ENCODE peak calls at places on chromosomes 12 and 14, in five cellular contexts. One of them, this sample, is unnamed. For H3K4me1, the result is how much of the 10 kb centered on the place peaks cover.

GRCh38 chr14:22962061-22962676 is 5.3 kb upstream of the HAUS4 start:
- DNase-seq in fibroblast of lung: no peak
- DNase-seq in GM23338: no peak
- DNase-seq in mammary epithelial cell: no peak
- DNase-seq in stomach: no peak
- DNase-seq in this sample: no peak

GRCh38 chr12:24499151-24500146 is 449.5 kb downstream of the BCAT1 start:
- DNase-seq in fibroblast of lung: peak
- DNase-seq in GM23338: no peak
- DNase-seq in mammary epithelial cell: peak
- DNase-seq in stomach: no peak
- DNase-seq in this sample: no peak

GRCh38 chr14:103716091-103716801 is 636 bp downstream of the ZFYVE21 start:
- DNase-seq in fibroblast of lung: no peak
- DNase-seq in GM23338: no peak
- DNase-seq in mammary epithelial cell: no peak
- DNase-seq in stomach: no peak
- DNase-seq in this sample: peak

GRCh38 chr12:38159092-38159551 is 157.5 kb upstream of the ALG10B start:
- DNase-seq in fibroblast of lung: no peak
- DNase-seq in GM23338: no peak
- DNase-seq in mammary epithelial cell: no peak
- DNase-seq in stomach: no peak
- DNase-seq in this sample: peak

GRCh38 chr14:54715244-54715643 is 148.3 kb downstream of the SAMD4A start:
- DNase-seq in fibroblast of lung: peak
- DNase-seq in GM23338: peak
- DNase-seq in mammary epithelial cell: peak
- DNase-seq in stomach: no peak
- DNase-seq in this sample: no peak

GRCh38 chr14:55938249-55938791 is 179.9 kb upstream of the PELI2 start:
- DNase-seq in fibroblast of lung: peak
- DNase-seq in GM23338: no peak
- DNase-seq in mammary epithelial cell: peak
- DNase-seq in stomach: peak
- DNase-seq in this sample: peak

GRCh38 chr12:122834229-122834920 is 882 bp upstream of the HIP1R start:
- DNase-seq in fibroblast of lung: peak
- DNase-seq in GM23338: peak
- DNase-seq in mammary epithelial cell: peak
- DNase-seq in stomach: peak
- DNase-seq in this sample: no peak

GRCh38 chr12:88153959-88154358 is 11.9 kb downstream of the TMTC3 start:
- DNase-seq in fibroblast of lung: peak
- DNase-seq in GM23338: no peak
- DNase-seq in mammary epithelial cell: no peak
- DNase-seq in stomach: no peak
- DNase-seq in this sample: no peak

GRCh38 chr14:60905930-60906329 is 74.9 kb downstream of the TRMT5 start:
- DNase-seq in fibroblast of lung: peak
- DNase-seq in GM23338: no peak
- DNase-seq in mammary epithelial cell: no peak
- DNase-seq in stomach: no peak
- DNase-seq in this sample: no peak

GRCh38 chr12:53345486-53346195 is 9.5 kb upstream of the SP7 start:
- DNase-seq in fibroblast of lung: no peak
- DNase-seq in GM23338: peak
- DNase-seq in mammary epithelial cell: no peak
- DNase-seq in stomach: peak
- DNase-seq in this sample: peak

GRCh38 chr14:61188936-61189808 is 92.0 kb downstream of the TMEM30B start:
- DNase-seq in fibroblast of lung: peak
- DNase-seq in GM23338: peak
- DNase-seq in mammary epithelial cell: no peak
- DNase-seq in stomach: peak
- DNase-seq in this sample: peak

GRCh38 chr12:92509156-92509758 is 193.5 kb upstream of the PLEKHG7 start:
- DNase-seq in fibroblast of lung: peak
- DNase-seq in GM23338: no peak
- DNase-seq in mammary epithelial cell: peak
- DNase-seq in stomach: no peak
- DNase-seq in this sample: no peak

GRCh38 chr12:25864287-25864686 is 94.2 kb upstream of the RASSF8 start:
- DNase-seq in fibroblast of lung: peak
- DNase-seq in GM23338: no peak
- DNase-seq in mammary epithelial cell: no peak
- DNase-seq in stomach: no peak
- DNase-seq in this sample: no peak

GRCh38 chr14:55097894-55098560 is 31.0 kb upstream of the LGALS3 start:
- DNase-seq in fibroblast of lung: peak
- DNase-seq in GM23338: no peak
- DNase-seq in mammary epithelial cell: peak
- DNase-seq in stomach: peak
- DNase-seq in this sample: no peak

GRCh38 chr12:14953752-14954151 is 7.6 kb downstream of the ARHGDIB start:
- DNase-seq in fibroblast of lung: no peak
- DNase-seq in GM23338: no peak
- DNase-seq in mammary epithelial cell: no peak
- DNase-seq in stomach: no peak
- DNase-seq in this sample: no peak

GRCh38 chr14:100072783-100073346 is 7.6 kb downstream of the EVL start:
- DNase-seq in fibroblast of lung: no peak
- DNase-seq in GM23338: peak
- DNase-seq in mammary epithelial cell: peak
- DNase-seq in stomach: peak
- DNase-seq in this sample: peak

GRCh38 chr14:103384450-103385152 is 614 bp upstream of the MARK3 start:
- DNase-seq in fibroblast of lung: no peak
- DNase-seq in GM23338: no peak
- DNase-seq in mammary epithelial cell: no peak
- DNase-seq in stomach: no peak
- DNase-seq in this sample: no peak

GRCh38 chr12:50086148-50086547 is 1.0 kb downstream of the SMARCD1 start:
- DNase-seq in fibroblast of lung: no peak
- DNase-seq in GM23338: no peak
- DNase-seq in mammary epithelial cell: peak
- DNase-seq in stomach: no peak
- DNase-seq in this sample: no peak

GRCh38 chr12:86052921-86053320 is 178.8 kb downstream of the NTS start:
- DNase-seq in fibroblast of lung: no peak
- DNase-seq in GM23338: no peak
- DNase-seq in mammary epithelial cell: no peak
- DNase-seq in stomach: no peak
- DNase-seq in this sample: no peak

GRCh38 chr14:65024957-65025356 is 38.3 kb downstream of the FNTB start:
- DNase-seq in fibroblast of lung: no peak
- DNase-seq in GM23338: no peak
- DNase-seq in mammary epithelial cell: no peak
- DNase-seq in stomach: no peak
- DNase-seq in this sample: no peak

GRCh38 chr14:52377940-52378339 is 63.8 kb downstream of the PTGER2 start:
- DNase-seq in fibroblast of lung: no peak
- DNase-seq in GM23338: peak
- DNase-seq in mammary epithelial cell: no peak
- DNase-seq in stomach: no peak
- DNase-seq in this sample: no peak

GRCh38 chr12:52645120-52645761 is 6.8 kb downstream of the KRT2 start:
- DNase-seq in fibroblast of lung: no peak
- DNase-seq in GM23338: no peak
- DNase-seq in mammary epithelial cell: peak
- DNase-seq in stomach: no peak
- DNase-seq in this sample: no peak

GRCh38 chr12:109524466-109525278 is 47.2 kb downstream of the UBE3B start:
- DNase-seq in fibroblast of lung: no peak
- DNase-seq in GM23338: no peak
- DNase-seq in mammary epithelial cell: no peak
- DNase-seq in stomach: no peak
- DNase-seq in this sample: no peak

GRCh38 chr12:12823308-12823707 is 10.2 kb downstream of the DDX47 start:
- DNase-seq in fibroblast of lung: peak
- DNase-seq in GM23338: no peak
- DNase-seq in mammary epithelial cell: peak
- DNase-seq in stomach: no peak
- DNase-seq in this sample: no peak

GRCh38 chr12:106112094-106112822 is 26.5 kb downstream of the NUAK1 start:
- DNase-seq in fibroblast of lung: peak
- DNase-seq in GM23338: no peak
- DNase-seq in mammary epithelial cell: peak
- DNase-seq in stomach: no peak
- DNase-seq in this sample: peak

GRCh38 chr12:85829391-85829790 is 6.8 kb downstream of the RASSF9 start:
- DNase-seq in fibroblast of lung: peak
- DNase-seq in GM23338: no peak
- DNase-seq in mammary epithelial cell: peak
- DNase-seq in stomach: no peak
- DNase-seq in this sample: no peak

GRCh38 chr12:27967551-27968054 is 4.9 kb downstream of the PTHLH start:
- DNase-seq in fibroblast of lung: peak
- DNase-seq in GM23338: no peak
- DNase-seq in mammary epithelial cell: no peak
- DNase-seq in stomach: no peak
- DNase-seq in this sample: no peak

GRCh38 chr14:95679995-95680735 is 6.1 kb upstream of the TCL1B start:
- DNase-seq in fibroblast of lung: no peak
- DNase-seq in GM23338: peak
- DNase-seq in mammary epithelial cell: no peak
- DNase-seq in stomach: no peak
- DNase-seq in this sample: no peak

GRCh38 chr12:67449591-67450052 is 180.5 kb downstream of the CAND1 start:
- DNase-seq in fibroblast of lung: no peak
- DNase-seq in GM23338: no peak
- DNase-seq in mammary epithelial cell: no peak
- DNase-seq in stomach: no peak
- DNase-seq in this sample: no peak

GRCh38 chr12:53215497-53215896 is 8.4 kb upstream of the ITGB7 start:
- DNase-seq in fibroblast of lung: no peak
- DNase-seq in GM23338: no peak
- DNase-seq in mammary epithelial cell: no peak
- DNase-seq in stomach: no peak
- DNase-seq in this sample: no peak

GRCh38 chr14:35085441-35085840 is 36.3 kb downstream of the PPP2R3C start:
- DNase-seq in fibroblast of lung: no peak
- DNase-seq in GM23338: no peak
- DNase-seq in mammary epithelial cell: no peak
- DNase-seq in stomach: no peak
- DNase-seq in this sample: no peak

DNA sequence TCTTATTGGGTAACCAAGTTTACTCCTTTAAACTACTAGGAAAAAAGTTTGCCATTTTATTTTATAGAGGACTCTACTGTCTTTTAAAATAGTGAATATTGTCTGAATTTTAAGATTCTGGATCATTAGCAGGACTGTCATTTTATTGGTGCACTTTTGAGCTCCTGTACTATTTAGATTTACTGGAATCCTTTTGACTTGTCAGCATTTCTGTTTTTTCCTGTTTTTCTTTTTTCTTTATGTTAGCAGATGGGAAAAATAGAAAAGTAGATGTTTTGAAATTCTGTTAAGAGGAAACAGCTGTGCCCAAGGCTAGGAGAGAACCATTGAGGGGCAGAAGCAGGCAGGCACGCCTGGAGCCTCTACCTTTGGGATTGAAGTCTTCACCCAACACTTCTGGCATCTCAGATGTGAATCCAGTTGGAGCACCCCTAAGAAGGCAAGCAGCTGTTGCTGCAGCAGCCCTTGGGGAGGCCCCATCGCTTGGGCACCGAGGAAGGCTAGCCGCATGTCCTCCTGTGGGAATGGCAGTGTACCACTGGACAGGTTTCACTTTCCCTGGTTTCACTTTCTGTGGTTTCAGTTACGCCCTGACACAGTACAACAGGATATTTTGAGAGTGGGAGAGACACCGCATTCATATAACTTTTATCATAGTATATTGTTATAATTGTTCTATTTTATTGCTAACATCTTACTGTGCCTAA is 11.5 kb downstream of the RIMKLB start:
- DNase-seq in fibroblast of lung: no peak
- DNase-seq in GM23338: no peak
- DNase-seq in mammary epithelial cell: no peak
- DNase-seq in stomach: peak
- DNase-seq in this sample: no peak
- H3K4me3 ChIP-seq in fibroblast of lung: peak
- H3K4me3 ChIP-seq in GM23338: no peak
- H3K4me3 ChIP-seq in mammary epithelial cell: no peak
- H3K4me3 ChIP-seq in stomach: peak
- H3K4me3 ChIP-seq in this sample: peak

DNA sequence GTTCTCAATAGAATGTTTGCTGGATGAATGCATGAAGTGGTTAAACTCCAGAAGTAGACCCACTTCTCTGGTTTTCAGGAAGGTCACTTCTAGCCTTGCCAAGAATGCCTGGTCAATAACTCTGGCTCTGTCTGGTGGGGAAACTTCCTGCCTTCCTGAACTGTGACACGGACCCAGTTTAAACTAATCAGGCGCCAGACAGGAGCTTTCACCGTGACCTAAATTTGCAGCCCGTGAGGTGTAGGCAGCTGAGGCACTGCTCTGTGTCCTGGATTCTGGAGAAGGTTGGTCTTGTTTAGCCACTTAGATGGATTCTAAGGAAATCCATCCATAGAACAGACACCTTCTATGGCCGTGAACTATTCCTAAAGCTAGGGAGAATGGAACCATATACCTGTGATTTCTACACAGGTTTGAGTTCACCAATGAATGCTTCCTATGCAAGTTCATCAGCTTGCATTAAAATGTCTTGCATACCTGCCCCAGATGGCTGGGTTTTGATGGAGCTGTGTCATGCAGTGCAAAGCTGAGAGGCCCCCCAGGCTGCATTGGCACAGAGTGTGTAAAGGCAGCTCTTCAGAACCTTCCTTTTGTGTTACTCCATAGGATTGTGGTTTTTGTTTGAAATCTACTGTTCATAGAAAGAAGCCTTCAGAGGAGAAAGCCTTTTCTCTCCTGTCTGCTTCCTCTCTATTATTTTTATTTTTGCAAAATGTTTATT is 4.4 kb downstream of the CHST11 start:
- DNase-seq in fibroblast of lung: peak
- DNase-seq in GM23338: no peak
- DNase-seq in mammary epithelial cell: no peak
- DNase-seq in stomach: no peak
- DNase-seq in this sample: no peak
- H3K27ac ChIP-seq in fibroblast of lung: no peak
- H3K27ac ChIP-seq in GM23338: no peak
- H3K27ac ChIP-seq in mammary epithelial cell: no peak
- H3K27ac ChIP-seq in stomach: no peak
- H3K27ac ChIP-seq in this sample: peak

GRCh38 chr12:62659457-62660295 is 193.1 kb downstream of the MON2 start:
- DNase-seq in fibroblast of lung: no peak
- DNase-seq in GM23338: peak
- DNase-seq in mammary epithelial cell: no peak
- DNase-seq in stomach: no peak
- DNase-seq in this sample: no peak
- H3K4me1 ChIP-seq in fibroblast of lung: under half
- H3K4me1 ChIP-seq in GM23338: half or more
- H3K4me1 ChIP-seq in mammary epithelial cell: under half
- H3K4me1 ChIP-seq in stomach: under half
- H3K4me1 ChIP-seq in this sample: under half

DNA sequence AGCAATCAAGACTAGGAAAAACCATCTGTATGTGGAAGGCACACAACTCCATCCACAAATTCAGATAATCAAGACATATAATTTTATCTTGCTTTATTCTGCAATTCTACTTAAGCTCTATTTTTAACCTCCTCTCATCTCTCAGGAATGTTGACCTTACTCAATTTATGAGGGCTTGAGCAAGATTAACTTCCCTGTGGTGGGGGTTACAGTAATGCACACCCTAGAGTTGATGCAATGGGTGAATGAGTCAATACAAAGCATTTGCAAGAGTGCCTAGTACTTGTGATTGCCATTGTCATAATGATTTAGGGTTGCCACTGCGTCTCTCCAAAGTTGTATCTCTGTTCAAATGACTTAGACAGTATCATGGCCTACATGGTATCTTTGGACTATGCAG is 1598.4 kb upstream of the TMEM132C start:
- DNase-seq in fibroblast of lung: peak
- DNase-seq in GM23338: no peak
- DNase-seq in mammary epithelial cell: peak
- DNase-seq in stomach: no peak
- DNase-seq in this sample: no peak
- H3K4me3 ChIP-seq in fibroblast of lung: no peak
- H3K4me3 ChIP-seq in GM23338: no peak
- H3K4me3 ChIP-seq in mammary epithelial cell: no peak
- H3K4me3 ChIP-seq in stomach: no peak
- H3K4me3 ChIP-seq in this sample: no peak